ENCODE peak calls at places on chromosomes 3 and 15, in nine cellular contexts. One of them, this sample, is unnamed.

GRCh38 chr3:25631989-25632388 is 32.7 kb downstream of the TOP2B start:
- DNase-seq in thoracic aorta: no peak
- DNase-seq in GM23338: no peak
- DNase-seq in esophagus muscularis mucosa: no peak
- DNase-seq in astrocyte: no peak
- DNase-seq in testis: no peak
- DNase-seq in fibroblast of lung: no peak
- DNase-seq in sigmoid colon: no peak
- DNase-seq in CD4-positive, alpha-beta T cell: no peak
- DNase-seq in this sample: no peak

GRCh38 chr3:16514799-16515353 is 1.4 kb upstream of the RFTN1 start:
- DNase-seq in thoracic aorta: no peak
- DNase-seq in GM23338: no peak
- DNase-seq in esophagus muscularis mucosa: no peak
- DNase-seq in astrocyte: no peak
- DNase-seq in testis: no peak
- DNase-seq in fibroblast of lung: no peak
- DNase-seq in sigmoid colon: no peak
- DNase-seq in CD4-positive, alpha-beta T cell: no peak
- DNase-seq in this sample: no peak

GRCh38 chr15:60155661-60156060 is 151.6 kb downstream of the FOXB1 start:
- DNase-seq in thoracic aorta: no peak
- DNase-seq in GM23338: no peak
- DNase-seq in esophagus muscularis mucosa: no peak
- DNase-seq in astrocyte: peak
- DNase-seq in testis: no peak
- DNase-seq in fibroblast of lung: peak
- DNase-seq in sigmoid colon: no peak
- DNase-seq in CD4-positive, alpha-beta T cell: no peak
- DNase-seq in this sample: no peak

GRCh38 chr15:74235962-74236361 is at the start of gene CCDC33:
- DNase-seq in thoracic aorta: no peak
- DNase-seq in GM23338: no peak
- DNase-seq in esophagus muscularis mucosa: no peak
- DNase-seq in astrocyte: no peak
- DNase-seq in testis: no peak
- DNase-seq in fibroblast of lung: no peak
- DNase-seq in sigmoid colon: no peak
- DNase-seq in CD4-positive, alpha-beta T cell: no peak
- DNase-seq in this sample: no peak

GRCh38 chr3:30333903-30334302 is 272.5 kb upstream of the TGFBR2 start:
- DNase-seq in thoracic aorta: no peak
- DNase-seq in GM23338: no peak
- DNase-seq in esophagus muscularis mucosa: no peak
- DNase-seq in astrocyte: peak
- DNase-seq in testis: no peak
- DNase-seq in fibroblast of lung: peak
- DNase-seq in sigmoid colon: no peak
- DNase-seq in CD4-positive, alpha-beta T cell: no peak
- DNase-seq in this sample: no peak

GRCh38 chr15:34362047-34362773 is 4.8 kb downstream of the LPCAT4 start:
- DNase-seq in thoracic aorta: no peak
- DNase-seq in GM23338: peak
- DNase-seq in esophagus muscularis mucosa: no peak
- DNase-seq in astrocyte: no peak
- DNase-seq in testis: no peak
- DNase-seq in fibroblast of lung: no peak
- DNase-seq in sigmoid colon: no peak
- DNase-seq in CD4-positive, alpha-beta T cell: no peak
- DNase-seq in this sample: no peak

GRCh38 chr3:115418583-115418982 is 204.7 kb upstream of the GAP43 start:
- DNase-seq in thoracic aorta: no peak
- DNase-seq in GM23338: peak
- DNase-seq in esophagus muscularis mucosa: no peak
- DNase-seq in astrocyte: no peak
- DNase-seq in testis: no peak
- DNase-seq in fibroblast of lung: no peak
- DNase-seq in sigmoid colon: no peak
- DNase-seq in CD4-positive, alpha-beta T cell: no peak
- DNase-seq in this sample: no peak

GRCh38 chr3:122992138-122992537 is 35.4 kb downstream of the SEMA5B start:
- DNase-seq in thoracic aorta: no peak
- DNase-seq in GM23338: no peak
- DNase-seq in esophagus muscularis mucosa: no peak
- DNase-seq in astrocyte: no peak
- DNase-seq in testis: no peak
- DNase-seq in fibroblast of lung: no peak
- DNase-seq in sigmoid colon: no peak
- DNase-seq in CD4-positive, alpha-beta T cell: no peak
- DNase-seq in this sample: no peak

GRCh38 chr15:38598749-38599148 is 34.1 kb upstream of the RASGRP1 start:
- DNase-seq in thoracic aorta: no peak
- DNase-seq in GM23338: no peak
- DNase-seq in esophagus muscularis mucosa: no peak
- DNase-seq in astrocyte: no peak
- DNase-seq in testis: no peak
- DNase-seq in fibroblast of lung: no peak
- DNase-seq in sigmoid colon: no peak
- DNase-seq in CD4-positive, alpha-beta T cell: no peak
- DNase-seq in this sample: no peak

GRCh38 chr15:101523560-101523940 is 34.0 kb upstream of the PCSK6 start:
- DNase-seq in thoracic aorta: no peak
- DNase-seq in GM23338: no peak
- DNase-seq in esophagus muscularis mucosa: no peak
- DNase-seq in astrocyte: no peak
- DNase-seq in testis: no peak
- DNase-seq in fibroblast of lung: no peak
- DNase-seq in sigmoid colon: no peak
- DNase-seq in CD4-positive, alpha-beta T cell: no peak
- DNase-seq in this sample: no peak

GRCh38 chr3:11903447-11903846 is 56.8 kb upstream of the TAMM41 start:
- DNase-seq in thoracic aorta: no peak
- DNase-seq in GM23338: no peak
- DNase-seq in esophagus muscularis mucosa: no peak
- DNase-seq in astrocyte: no peak
- DNase-seq in testis: no peak
- DNase-seq in fibroblast of lung: no peak
- DNase-seq in sigmoid colon: no peak
- DNase-seq in CD4-positive, alpha-beta T cell: no peak
- DNase-seq in this sample: no peak

GRCh38 chr3:127238602-127239001 is 45.7 kb downstream of the PRR23E start:
- DNase-seq in thoracic aorta: no peak
- DNase-seq in GM23338: no peak
- DNase-seq in esophagus muscularis mucosa: no peak
- DNase-seq in astrocyte: no peak
- DNase-seq in testis: no peak
- DNase-seq in fibroblast of lung: peak
- DNase-seq in sigmoid colon: no peak
- DNase-seq in CD4-positive, alpha-beta T cell: no peak
- DNase-seq in this sample: no peak

GRCh38 chr3:154192225-154192624 is 71.0 kb downstream of the ARHGEF26 start:
- DNase-seq in thoracic aorta: no peak
- DNase-seq in GM23338: no peak
- DNase-seq in esophagus muscularis mucosa: no peak
- DNase-seq in astrocyte: no peak
- DNase-seq in testis: no peak
- DNase-seq in fibroblast of lung: no peak
- DNase-seq in sigmoid colon: no peak
- DNase-seq in CD4-positive, alpha-beta T cell: no peak
- DNase-seq in this sample: no peak

GRCh38 chr3:137765310-137766033 is 1.4 kb downstream of the SOX14 start:
- DNase-seq in thoracic aorta: no peak
- DNase-seq in GM23338: peak
- DNase-seq in esophagus muscularis mucosa: peak
- DNase-seq in astrocyte: no peak
- DNase-seq in testis: no peak
- DNase-seq in fibroblast of lung: no peak
- DNase-seq in sigmoid colon: no peak
- DNase-seq in CD4-positive, alpha-beta T cell: no peak
- DNase-seq in this sample: no peak

GRCh38 chr15:26376243-26376642 is 396.6 kb downstream of the GABRB3 start:
- DNase-seq in thoracic aorta: no peak
- DNase-seq in GM23338: no peak
- DNase-seq in esophagus muscularis mucosa: no peak
- DNase-seq in astrocyte: no peak
- DNase-seq in testis: no peak
- DNase-seq in fibroblast of lung: no peak
- DNase-seq in sigmoid colon: no peak
- DNase-seq in CD4-positive, alpha-beta T cell: no peak
- DNase-seq in this sample: no peak

GRCh38 chr15:45720183-45720582 is 85.4 kb downstream of the SQOR start:
- DNase-seq in thoracic aorta: no peak
- DNase-seq in GM23338: no peak
- DNase-seq in esophagus muscularis mucosa: no peak
- DNase-seq in astrocyte: no peak
- DNase-seq in testis: no peak
- DNase-seq in fibroblast of lung: no peak
- DNase-seq in sigmoid colon: no peak
- DNase-seq in CD4-positive, alpha-beta T cell: no peak
- DNase-seq in this sample: no peak

GRCh38 chr3:161163297-161163696 is 57.8 kb upstream of the NMD3 start:
- DNase-seq in thoracic aorta: no peak
- DNase-seq in GM23338: peak
- DNase-seq in esophagus muscularis mucosa: no peak
- DNase-seq in astrocyte: peak
- DNase-seq in testis: no peak
- DNase-seq in fibroblast of lung: peak
- DNase-seq in sigmoid colon: no peak
- DNase-seq in CD4-positive, alpha-beta T cell: no peak
- DNase-seq in this sample: no peak

GRCh38 chr15:76140069-76140454 is 80.3 kb downstream of the TMEM266 start:
- DNase-seq in thoracic aorta: no peak
- DNase-seq in GM23338: peak
- DNase-seq in esophagus muscularis mucosa: no peak
- DNase-seq in astrocyte: no peak
- DNase-seq in testis: no peak
- DNase-seq in fibroblast of lung: no peak
- DNase-seq in sigmoid colon: no peak
- DNase-seq in CD4-positive, alpha-beta T cell: no peak
- DNase-seq in this sample: no peak

GRCh38 chr3:8239718-8240698 is 261.6 kb upstream of the LMCD1 start:
- DNase-seq in thoracic aorta: no peak
- DNase-seq in GM23338: peak
- DNase-seq in esophagus muscularis mucosa: no peak
- DNase-seq in astrocyte: peak
- DNase-seq in testis: peak
- DNase-seq in fibroblast of lung: peak
- DNase-seq in sigmoid colon: no peak
- DNase-seq in CD4-positive, alpha-beta T cell: no peak
- DNase-seq in this sample: no peak

GRCh38 chr3:34015204-34016142 is 217.0 kb downstream of the PDCD6IP start:
- DNase-seq in thoracic aorta: no peak
- DNase-seq in GM23338: peak
- DNase-seq in esophagus muscularis mucosa: no peak
- DNase-seq in astrocyte: no peak
- DNase-seq in testis: no peak
- DNase-seq in fibroblast of lung: no peak
- DNase-seq in sigmoid colon: no peak
- DNase-seq in CD4-positive, alpha-beta T cell: no peak
- DNase-seq in this sample: no peak
- H3K27ac ChIP-seq in thoracic aorta: no peak
- H3K27ac ChIP-seq in GM23338: no peak
- H3K27ac ChIP-seq in esophagus muscularis mucosa: no peak
- H3K27ac ChIP-seq in astrocyte: no peak
- H3K27ac ChIP-seq in testis: no peak
- H3K27ac ChIP-seq in fibroblast of lung: no peak
- H3K27ac ChIP-seq in sigmoid colon: no peak
- H3K27ac ChIP-seq in CD4-positive, alpha-beta T cell: no peak
- H3K27ac ChIP-seq in this sample: no peak

GRCh38 chr3:61967019-61967418 is 405.6 kb downstream of the PTPRG start:
- DNase-seq in thoracic aorta: no peak
- DNase-seq in GM23338: no peak
- DNase-seq in esophagus muscularis mucosa: no peak
- DNase-seq in astrocyte: no peak
- DNase-seq in testis: no peak
- DNase-seq in fibroblast of lung: no peak
- DNase-seq in sigmoid colon: no peak
- DNase-seq in CD4-positive, alpha-beta T cell: no peak
- DNase-seq in this sample: no peak
- H3K27ac ChIP-seq in thoracic aorta: no peak
- H3K27ac ChIP-seq in GM23338: peak
- H3K27ac ChIP-seq in esophagus muscularis mucosa: no peak
- H3K27ac ChIP-seq in astrocyte: no peak
- H3K27ac ChIP-seq in testis: no peak
- H3K27ac ChIP-seq in fibroblast of lung: no peak
- H3K27ac ChIP-seq in sigmoid colon: no peak
- H3K27ac ChIP-seq in CD4-positive, alpha-beta T cell: no peak
- H3K27ac ChIP-seq in this sample: no peak

GRCh38 chr3:132253262-132253878 is 63.8 kb upstream of the ACP3 start:
- DNase-seq in thoracic aorta: no peak
- DNase-seq in GM23338: peak
- DNase-seq in esophagus muscularis mucosa: no peak
- DNase-seq in astrocyte: peak
- DNase-seq in testis: no peak
- DNase-seq in fibroblast of lung: peak
- DNase-seq in sigmoid colon: no peak
- DNase-seq in CD4-positive, alpha-beta T cell: no peak
- DNase-seq in this sample: no peak

GRCh38 chr3:132256984-132257383 is 60.2 kb upstream of the ACP3 start:
- DNase-seq in thoracic aorta: no peak
- DNase-seq in GM23338: peak
- DNase-seq in esophagus muscularis mucosa: no peak
- DNase-seq in astrocyte: peak
- DNase-seq in testis: peak
- DNase-seq in fibroblast of lung: peak
- DNase-seq in sigmoid colon: no peak
- DNase-seq in CD4-positive, alpha-beta T cell: no peak
- DNase-seq in this sample: no peak

GRCh38 chr3:132255041-132255745 is 62.0 kb upstream of the ACP3 start:
- DNase-seq in thoracic aorta: no peak
- DNase-seq in GM23338: peak
- DNase-seq in esophagus muscularis mucosa: no peak
- DNase-seq in astrocyte: peak
- DNase-seq in testis: no peak
- DNase-seq in fibroblast of lung: peak
- DNase-seq in sigmoid colon: no peak
- DNase-seq in CD4-positive, alpha-beta T cell: no peak
- DNase-seq in this sample: no peak

GRCh38 chr3:132248490-132248889 is 68.7 kb upstream of the ACP3 start:
- DNase-seq in thoracic aorta: no peak
- DNase-seq in GM23338: no peak
- DNase-seq in esophagus muscularis mucosa: no peak
- DNase-seq in astrocyte: no peak
- DNase-seq in testis: no peak
- DNase-seq in fibroblast of lung: no peak
- DNase-seq in sigmoid colon: no peak
- DNase-seq in CD4-positive, alpha-beta T cell: no peak
- DNase-seq in this sample: no peak

GRCh38 chr3:132254076-132254755 is 63.0 kb upstream of the ACP3 start:
- DNase-seq in thoracic aorta: no peak
- DNase-seq in GM23338: no peak
- DNase-seq in esophagus muscularis mucosa: no peak
- DNase-seq in astrocyte: peak
- DNase-seq in testis: no peak
- DNase-seq in fibroblast of lung: peak
- DNase-seq in sigmoid colon: no peak
- DNase-seq in CD4-positive, alpha-beta T cell: no peak
- DNase-seq in this sample: no peak
- H3K27ac ChIP-seq in thoracic aorta: no peak
- H3K27ac ChIP-seq in GM23338: no peak
- H3K27ac ChIP-seq in esophagus muscularis mucosa: no peak
- H3K27ac ChIP-seq in astrocyte: peak
- H3K27ac ChIP-seq in testis: no peak
- H3K27ac ChIP-seq in fibroblast of lung: no peak
- H3K27ac ChIP-seq in sigmoid colon: no peak
- H3K27ac ChIP-seq in CD4-positive, alpha-beta T cell: no peak
- H3K27ac ChIP-seq in this sample: no peak

GRCh38 chr3:149812165-149812605 is 830 bp upstream of the RNF13 start:
- DNase-seq in thoracic aorta: no peak
- DNase-seq in GM23338: no peak
- DNase-seq in esophagus muscularis mucosa: peak
- DNase-seq in astrocyte: no peak
- DNase-seq in testis: no peak
- DNase-seq in fibroblast of lung: no peak
- DNase-seq in sigmoid colon: no peak
- DNase-seq in CD4-positive, alpha-beta T cell: no peak
- DNase-seq in this sample: no peak
- H3K27ac ChIP-seq in thoracic aorta: peak
- H3K27ac ChIP-seq in GM23338: peak
- H3K27ac ChIP-seq in esophagus muscularis mucosa: peak
- H3K27ac ChIP-seq in astrocyte: peak
- H3K27ac ChIP-seq in testis: peak
- H3K27ac ChIP-seq in fibroblast of lung: peak
- H3K27ac ChIP-seq in sigmoid colon: peak
- H3K27ac ChIP-seq in CD4-positive, alpha-beta T cell: peak
- H3K27ac ChIP-seq in this sample: peak

This sample was measured in tibial nerve.